ENCODE peak calls at places on chromosomes 16 and 17, in seven cellular contexts. X is IMR-90, M is adrenal gland, I is endothelial cell of umbilical vein, K is NB4, U is Peyer's patch, E is spleen. S is an unnamed sample.

GRCh38 chr16:51538707-51539604 is 387.9 kb upstream of the SALL1 start:
- DNase-seq in E (no peak), X (peak), M (no peak), K (peak), U (no peak), I (peak), S (peak)

GRCh38 chr16:4021070-4021779 is 95.0 kb downstream of the ADCY9 start:
- DNase-seq in M (no peak), X (no peak), K (no peak), U (peak), E (no peak), I (no peak), S (no peak)

GRCh38 chr17:30344283-30345088 is 10.6 kb upstream of the TMIGD1 start:
- DNase-seq in M (peak), K (peak), E (no peak), X (peak), I (peak), U (peak), S (no peak)

GRCh38 chr16:17556276-17557052 is 85.7 kb upstream of the XYLT1 start:
- DNase-seq in X (peak), K (peak), U (no peak), I (no peak), M (no peak), E (no peak), S (peak)

GRCh38 chr17:59498421-59499307 is 66.7 kb upstream of the DHX40 start:
- DNase-seq in U (no peak), E (no peak), I (no peak), M (no peak), X (no peak), K (no peak), S (no peak)

GRCh38 chr16:85717393-85718152 is 28.8 kb upstream of the GINS2 start:
- DNase-seq in U (peak), X (peak), E (peak), K (peak), M (peak), I (peak), S (peak)

GRCh38 chr16:85055503-85056210 is 28.1 kb downstream of the KIAA0513 start:
- DNase-seq in M (no peak), X (peak), K (peak), I (peak), E (peak), U (no peak), S (peak)

GRCh38 chr17:3025421-3026124 is 37.8 kb downstream of the OR1D5 start:
- DNase-seq in X (no peak), K (no peak), I (no peak), U (peak), M (no peak), E (peak), S (no peak)

GRCh38 chr17:7407033-7407432 is 612 bp upstream of the NLGN2 start:
- DNase-seq in I (no peak), U (no peak), E (no peak), K (no peak), M (no peak), X (no peak), S (no peak)

GRCh38 chr16:68370921-68371651 is 60.3 kb downstream of the PRMT7 start:
- DNase-seq in M (no peak), I (no peak), K (peak), E (peak), U (no peak), X (no peak), S (no peak)

GRCh38 chr16:11619327-11619851 is 32.7 kb upstream of the LITAF start:
- DNase-seq in X (no peak), E (peak), K (peak), M (no peak), I (no peak), U (no peak), S (no peak)

GRCh38 chr16:84086357-84086756 is 30.4 kb downstream of the MBTPS1 start:
- DNase-seq in U (no peak), M (no peak), I (no peak), E (no peak), K (peak), X (no peak), S (no peak)

GRCh38 chr16:50680907-50681885 is at the start of gene SNX20:
- DNase-seq in I (no peak), E (peak), M (no peak), U (no peak), K (peak), X (no peak), S (no peak)

GRCh38 chr16:24685539-24686432 is 43.7 kb upstream of the TNRC6A start:
- DNase-seq in M (peak), E (no peak), U (no peak), K (no peak), X (peak), I (peak), S (peak)

GRCh38 chr17:40022497-40022896 is 7.3 kb downstream of the CSF3 start:
- DNase-seq in U (no peak), K (no peak), I (no peak), E (no peak), X (no peak), M (no peak), S (no peak)

GRCh38 chr16:10003486-10003885 is 178.7 kb downstream of the GRIN2A start:
- DNase-seq in U (no peak), I (no peak), E (no peak), K (no peak), M (no peak), X (no peak), S (no peak)

GRCh38 chr17:30382345-30382744 is 3.6 kb downstream of the CPD start:
- DNase-seq in I (no peak), E (no peak), X (no peak), M (no peak), K (no peak), U (no peak), S (no peak)

GRCh38 chr17:80925668-80926067 is 66.0 kb upstream of the CHMP6 start:
- DNase-seq in X (no peak), U (peak), I (no peak), K (no peak), E (peak), M (no peak), S (no peak)

GRCh38 chr17:75799402-75799801 is 14.8 kb downstream of the UNK start:
- DNase-seq in E (peak), X (no peak), K (no peak), I (no peak), M (no peak), U (no peak), S (no peak)

GRCh38 chr17:80187090-80187489 is 17.3 kb downstream of the CARD14 start:
- DNase-seq in I (no peak), M (peak), E (no peak), X (peak), K (no peak), U (no peak), S (no peak)

GRCh38 chr17:8921147-8921546 is 44.4 kb downstream of the PIK3R5 start:
- DNase-seq in I (no peak), K (no peak), U (no peak), E (no peak), X (no peak), M (no peak), S (no peak)

GRCh38 chr16:85381738-85382592 is 231.2 kb upstream of the GSE1 start:
- DNase-seq in K (peak), I (peak), X (peak), U (no peak), E (no peak), M (no peak), S (no peak)

GRCh38 chr16:30998852-30999761 is 11.3 kb downstream of the STX1B start:
- DNase-seq in E (no peak), X (no peak), K (peak), M (no peak), U (no peak), I (no peak), S (no peak)

GRCh38 chr16:23256440-23256839 is 45.7 kb upstream of the SCNN1B start:
- DNase-seq in M (no peak), X (no peak), K (no peak), U (no peak), I (no peak), E (no peak), S (no peak)

GRCh38 chr16:51813609-51814008 is 662.5 kb upstream of the SALL1 start:
- DNase-seq in M (no peak), I (no peak), K (no peak), X (no peak), E (no peak), U (no peak), S (no peak)

GRCh38 chr17:66576473-66576872 is 258.4 kb upstream of the CACNG5 start:
- DNase-seq in E (no peak), M (no peak), I (no peak), U (no peak), X (no peak), K (no peak), S (no peak)

GRCh38 chr17:66577041-66577440 is 257.9 kb upstream of the CACNG5 start:
- DNase-seq in K (no peak), E (no peak), I (no peak), U (no peak), X (no peak), M (no peak), S (no peak)

GRCh38 chr17:66580601-66581385 is 254.1 kb upstream of the CACNG5 start:
- DNase-seq in I (peak), X (peak), M (peak), U (no peak), K (no peak), E (no peak), S (no peak)

GRCh38 chr17:66580178-66580577 is 254.7 kb upstream of the CACNG5 start:
- DNase-seq in I (peak), M (peak), X (peak), U (no peak), E (no peak), K (no peak), S (peak)

GRCh38 chr17:66578781-66579489 is 256.0 kb upstream of the CACNG5 start:
- DNase-seq in X (no peak), E (no peak), K (peak), U (no peak), I (peak), M (no peak), S (no peak)
- TF ChIP-seq POLR2A in X (no peak), E (no peak), K (no peak), U (no peak), I (no peak), M (no peak), S (no peak)

GRCh38 chr16:2769675-2770056 is 7.4 kb downstream of the ELOB start:
- DNase-seq in E (peak), M (no peak), K (peak), X (no peak), U (peak), I (no peak), S (no peak)

GRCh38 chr16:2771496-2772402 is 5.3 kb downstream of the ELOB start:
- DNase-seq in X (no peak), E (peak), K (peak), M (no peak), U (peak), I (no peak), S (no peak)

GRCh38 chr16:2770781-2771111 is 6.3 kb downstream of the ELOB start:
- DNase-seq in I (no peak), E (no peak), K (peak), M (no peak), U (no peak), X (no peak), S (no peak)

GRCh38 chr16:2769100-2769529 is 8.0 kb downstream of the ELOB start:
- DNase-seq in U (no peak), I (no peak), E (peak), X (no peak), M (no peak), K (no peak), S (no peak)

DNA sequence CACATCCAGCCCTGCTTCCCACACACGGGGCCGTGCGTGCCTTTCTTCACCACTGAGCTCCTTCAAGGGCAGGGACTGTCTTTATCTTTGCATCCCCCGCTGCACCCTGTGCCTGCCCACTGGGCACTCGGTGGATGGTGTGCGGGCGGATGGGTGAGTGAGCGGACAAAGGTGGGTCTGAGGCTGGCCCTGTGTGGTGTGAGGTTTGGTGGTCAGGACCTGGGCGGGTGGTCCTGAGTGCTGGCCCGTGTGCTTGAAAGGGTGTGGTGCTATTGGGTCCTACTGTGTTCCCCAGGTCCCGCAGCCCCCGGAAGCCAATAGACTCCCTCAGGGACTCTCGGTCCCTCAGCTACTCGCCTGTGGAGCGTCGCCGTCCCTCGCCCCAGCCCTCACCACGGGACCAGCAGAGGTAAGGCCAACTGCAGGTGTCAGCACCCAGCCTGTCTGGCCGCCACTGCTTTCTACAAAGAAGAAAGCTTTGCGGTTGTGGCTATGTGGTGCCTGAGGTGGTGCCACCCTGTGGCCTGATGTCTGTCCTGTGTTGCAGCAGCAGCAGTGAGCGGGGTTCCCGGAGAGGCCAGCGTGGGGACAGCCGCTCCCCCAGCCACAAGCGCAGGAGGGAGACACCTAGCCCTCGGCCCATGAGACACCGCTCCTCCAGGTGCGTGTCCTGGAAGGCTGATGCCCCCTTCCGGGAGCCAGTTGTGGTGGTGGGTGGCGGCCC is 6.9 kb downstream of the ELOB start:
- DNase-seq in M (no peak), X (no peak), I (no peak), U (peak), K (peak), E (peak), S (no peak)
- TF ChIP-seq POLR2A in M (no peak), X (no peak), I (no peak), U (no peak), K (no peak), E (no peak), S (no peak)

GRCh38 chr17:47629826-47630225 is 19.9 kb upstream of the KPNB1 start:
- DNase-seq in X (no peak), E (no peak), U (no peak), I (no peak), K (no peak), M (no peak), S (no peak)
- TF ChIP-seq POLR2A in X (no peak), E (no peak), U (no peak), I (no peak), K (no peak), M (no peak), S (no peak)

DNA sequence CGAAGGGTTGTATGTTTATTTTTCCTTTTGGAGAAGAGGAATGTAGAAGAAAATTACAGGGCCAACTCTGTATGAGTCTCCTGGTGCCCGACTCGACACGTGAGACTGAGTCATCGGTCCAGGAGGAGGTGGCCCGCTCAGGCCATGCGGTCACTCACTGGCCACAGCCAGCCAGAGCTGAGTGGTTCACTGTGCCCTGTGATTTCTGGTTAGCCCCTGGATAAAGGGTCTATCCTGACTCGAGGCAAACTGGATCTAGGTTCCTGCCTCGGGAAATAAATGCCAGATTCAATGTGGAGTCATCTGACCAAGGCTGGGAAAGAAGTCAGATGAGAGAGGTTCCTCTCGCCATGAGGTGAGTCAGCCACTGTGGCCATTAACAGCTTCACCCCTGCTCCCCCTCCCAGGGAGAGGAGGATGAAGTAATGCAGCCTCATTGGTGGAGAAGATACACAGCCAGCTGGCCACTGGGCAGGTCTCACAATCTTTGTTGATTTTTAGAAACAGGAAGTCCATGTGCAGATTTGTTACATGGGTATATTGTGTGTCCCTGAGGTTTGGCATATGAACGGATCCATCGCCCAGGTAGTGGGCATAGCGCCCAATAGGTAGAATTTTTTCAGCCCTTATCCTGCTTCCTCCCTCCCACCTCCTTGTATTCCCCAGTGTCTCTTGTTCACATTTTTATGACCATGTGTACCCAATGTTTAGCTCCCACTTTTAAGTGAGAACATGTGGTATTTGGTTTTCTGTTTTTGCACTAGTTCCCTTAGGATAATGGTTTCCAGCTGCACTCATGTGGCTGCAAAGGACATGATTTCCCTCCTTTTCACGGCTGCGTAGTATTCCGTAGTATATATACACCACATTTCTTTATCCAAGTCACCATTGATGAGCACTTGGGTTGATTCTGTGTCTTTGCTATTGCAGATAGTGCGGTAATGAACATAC is 21.7 kb upstream of the USP36 start:
- DNase-seq in I (peak), E (no peak), K (peak), U (no peak), X (peak), M (peak), S (peak)
- TF ChIP-seq POLR2A in I (peak), E (no peak), K (no peak), U (no peak), X (peak), M (peak), S (peak)

GRCh38 chr16:75429621-75430403 is 3.5 kb downstream of the CFDP1 start:
- DNase-seq in U (no peak), I (no peak), X (no peak), E (no peak), K (no peak), M (no peak), S (no peak)

GRCh38 chr16:75433732-75434413 is 570 bp upstream of the CFDP1 start:
- DNase-seq in X (peak), E (peak), K (peak), I (peak), U (peak), M (peak), S (peak)

DNA sequence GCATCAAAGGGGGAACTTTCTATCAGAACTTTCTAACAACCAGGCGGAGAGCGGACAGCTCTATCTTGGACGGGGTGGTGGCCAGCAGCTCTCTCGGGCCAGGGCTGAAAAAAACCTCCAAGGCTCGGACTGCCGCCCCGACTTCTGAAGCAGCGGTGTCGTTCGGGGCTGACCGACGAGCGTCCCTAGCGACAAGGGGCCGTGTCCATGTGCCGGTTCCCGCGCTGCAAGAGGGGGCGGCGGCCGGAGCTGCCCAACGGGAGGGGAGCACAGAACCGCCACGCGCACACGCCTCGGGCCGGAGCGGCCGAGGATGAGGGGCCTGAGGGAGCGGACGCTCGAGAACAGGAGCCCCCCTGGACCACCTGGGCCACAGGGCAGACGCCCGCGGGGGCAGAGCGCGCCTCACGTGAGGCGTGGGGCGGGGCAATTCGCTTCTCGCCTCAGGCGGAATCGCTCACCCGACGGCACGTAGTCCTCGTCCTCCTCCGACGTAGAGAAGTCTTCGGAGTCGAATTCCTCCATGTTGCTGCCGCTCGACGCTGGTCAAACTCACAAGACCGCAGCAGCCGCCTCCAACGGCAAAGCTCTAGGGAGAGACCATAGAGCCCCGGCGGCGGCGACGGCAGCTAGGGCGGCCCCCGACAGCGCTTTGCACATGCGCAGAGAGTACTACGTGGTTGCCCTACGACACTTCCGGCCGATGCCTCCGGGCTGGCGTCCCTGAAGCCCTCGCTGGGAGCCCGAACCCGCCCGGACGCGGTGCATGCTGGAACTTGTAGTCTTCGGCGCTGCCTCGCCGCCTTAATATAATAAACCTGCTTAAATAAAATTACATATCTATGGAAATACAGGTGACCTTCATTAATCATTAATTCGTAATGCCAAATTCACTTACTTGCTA is at the start of gene CFDP1:
- DNase-seq in I (peak), U (peak), K (peak), M (peak), X (peak), E (peak), S (peak)
- TF ChIP-seq POLR2A in I (peak), U (peak), K (peak), M (peak), X (peak), E (peak), S (peak)

GRCh38 chr17:45146616-45147101 is 1.6 kb upstream of the HEXIM1 start:
- DNase-seq in I (peak), M (peak), K (no peak), E (no peak), U (no peak), X (peak), S (no peak)

GRCh38 chr17:45147581-45148182 is 593 bp upstream of the HEXIM1 start:
- DNase-seq in X (peak), E (peak), M (peak), U (peak), K (peak), I (peak), S (no peak)

GRCh38 chr17:45146166-45146565 is 2.1 kb upstream of the HEXIM1 start:
- DNase-seq in U (no peak), M (peak), K (no peak), I (no peak), X (no peak), E (peak), S (no peak)

GRCh38 chr17:45148183-45149036 is at the start of gene HEXIM1:
- DNase-seq in K (peak), E (peak), M (peak), X (peak), U (peak), I (peak), S (peak)

GRCh38 chr17:45147102-45147580 is 1.1 kb upstream of the HEXIM1 start:
- DNase-seq in E (peak), K (peak), M (no peak), U (peak), X (peak), I (peak), S (no peak)
- TF ChIP-seq POLR2A in E (no peak), K (peak), M (no peak), U (no peak), X (no peak), I (peak), S (no peak)

S was measured in H54.